ENCODE peak calls at places on chromosome 4, in nine cellular contexts. A, M, S, D, N, F, Z, C and G are unnamed samples.

GRCh38 chr4:132642196-132642817 is 506.8 kb upstream of the PCDH10 start:
- DNase-seq in A (no peak), M (peak), S (peak), D (peak), N (peak), F (no peak), Z (peak), C (peak), G (peak)

GRCh38 chr4:10442976-10443375 is 14.2 kb downstream of the ZNF518B start:
- DNase-seq in A (no peak), M (no peak), S (peak), D (no peak), N (no peak), F (no peak), Z (peak), C (peak), G (peak)

GRCh38 chr4:74682567-74683359 is 111.6 kb downstream of the BTC start:
- DNase-seq in A (no peak), M (no peak), S (peak), D (peak), N (peak), F (no peak), Z (peak), C (peak), G (peak)

GRCh38 chr4:14768449-14768848 is 233.8 kb upstream of the CPEB2 start:
- DNase-seq in A (no peak), M (no peak), S (no peak), D (no peak), N (no peak), F (no peak), Z (no peak), C (no peak), G (no peak)

GRCh38 chr4:15938182-15938581 is 358 bp downstream of the FGFBP1 start:
- DNase-seq in A (no peak), M (no peak), S (no peak), D (peak), N (no peak), F (no peak), Z (peak), C (no peak), G (peak)

GRCh38 chr4:44157611-44158277 is 290.9 kb downstream of the KCTD8 start:
- DNase-seq in A (no peak), M (no peak), S (peak), D (peak), N (no peak), F (no peak), Z (no peak), C (peak), G (peak)

GRCh38 chr4:98544141-98544817 is 114.1 kb downstream of the TSPAN5 start:
- DNase-seq in A (no peak), M (no peak), S (no peak), D (no peak), N (no peak), F (no peak), Z (no peak), C (no peak), G (no peak)

GRCh38 chr4:44985938-44986337 is 259.6 kb upstream of the GNPDA2 start:
- DNase-seq in A (no peak), M (no peak), S (no peak), D (no peak), N (no peak), F (no peak), Z (peak), C (no peak), G (no peak)

GRCh38 chr4:71261001-71261400 is 77.8 kb upstream of the SLC4A4 start:
- DNase-seq in A (peak), M (no peak), S (no peak), D (no peak), N (no peak), F (no peak), Z (no peak), C (no peak), G (no peak)

GRCh38 chr4:168496834-168497233 is at the start of gene PALLD:
- DNase-seq in A (peak), M (no peak), S (peak), D (no peak), N (peak), F (no peak), Z (no peak), C (peak), G (no peak)

GRCh38 chr4:72094054-72094780 is 62.4 kb downstream of the NPFFR2 start:
- DNase-seq in A (no peak), M (no peak), S (no peak), D (no peak), N (no peak), F (no peak), Z (no peak), C (no peak), G (no peak)

GRCh38 chr4:30753316-30753715 is 33.1 kb downstream of the PCDH7 start:
- DNase-seq in A (no peak), M (no peak), S (peak), D (no peak), N (no peak), F (no peak), Z (peak), C (peak), G (peak)

GRCh38 chr4:3827616-3828492 is 61.7 kb downstream of the ADRA2C start:
- DNase-seq in A (peak), M (peak), S (peak), D (no peak), N (peak), F (peak), Z (no peak), C (peak), G (no peak)

GRCh38 chr4:108512615-108513505 is 107.5 kb upstream of the RPL34 start:
- DNase-seq in A (peak), M (peak), S (peak), D (peak), N (peak), F (peak), Z (peak), C (peak), G (peak)

GRCh38 chr4:141238196-141238595 is 17.5 kb downstream of the ZNF330 start:
- DNase-seq in A (no peak), M (no peak), S (peak), D (no peak), N (no peak), F (no peak), Z (no peak), C (no peak), G (no peak)

GRCh38 chr4:73816814-73817213 is 19.7 kb upstream of the CXCL6 start:
- DNase-seq in A (no peak), M (no peak), S (peak), D (no peak), N (peak), F (no peak), Z (peak), C (peak), G (peak)

GRCh38 chr4:186105721-186106335 is 1.3 kb downstream of the FAM149A start:
- DNase-seq in A (no peak), M (peak), S (peak), D (peak), N (peak), F (no peak), Z (no peak), C (no peak), G (peak)
- H3K4me3 ChIP-seq in A (peak), M (no peak), S (no peak), D (peak), N (no peak), F (peak), Z (no peak), C (no peak), G (no peak)

GRCh38 chr4:99828477-99828876 is 11.8 kb downstream of the DAPP1 start:
- DNase-seq in A (no peak), M (no peak), S (no peak), D (no peak), N (no peak), F (no peak), Z (peak), C (no peak), G (peak)

GRCh38 chr4:99825272-99825671 is 8.6 kb downstream of the DAPP1 start:
- DNase-seq in A (no peak), M (no peak), S (no peak), D (no peak), N (no peak), F (no peak), Z (no peak), C (no peak), G (peak)

GRCh38 chr4:99827857-99828256 is 11.2 kb downstream of the DAPP1 start:
- DNase-seq in A (no peak), M (no peak), S (no peak), D (no peak), N (no peak), F (no peak), Z (peak), C (no peak), G (peak)

GRCh38 chr4:99824070-99824599 is 7.5 kb downstream of the DAPP1 start:
- DNase-seq in A (no peak), M (no peak), S (no peak), D (no peak), N (peak), F (no peak), Z (no peak), C (no peak), G (no peak)

DNA sequence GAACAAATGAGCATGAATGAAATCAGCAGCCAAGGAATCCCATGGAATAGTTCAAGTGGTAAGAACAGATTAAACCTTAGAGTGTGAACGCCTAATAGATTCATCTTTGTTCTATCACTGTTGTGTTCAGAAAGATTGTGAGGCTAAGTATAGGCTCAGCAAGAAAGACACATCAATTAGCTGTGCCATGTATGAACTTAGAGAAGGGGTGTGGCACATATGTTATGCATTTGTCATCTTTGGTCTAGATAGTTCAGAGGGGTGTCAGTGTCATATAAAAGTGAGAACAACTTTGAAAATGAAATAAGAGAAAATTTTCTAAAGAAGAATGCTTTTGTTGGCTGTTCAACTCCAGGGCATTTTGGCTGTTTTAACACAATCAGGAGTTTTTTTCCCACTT is 9.4 kb downstream of the DAPP1 start:
- DNase-seq in A (no peak), M (no peak), S (no peak), D (no peak), N (no peak), F (no peak), Z (peak), C (no peak), G (peak)
- TF ChIP-seq CTCF in A (no peak), M (no peak), S (no peak), D (no peak), N (no peak), F (no peak), Z (no peak), C (no peak), G (no peak)

GRCh38 chr4:150583287-150584197 is 1.6 kb downstream of the MAB21L2 start:
- DNase-seq in A (peak), M (peak), S (peak), D (no peak), N (no peak), F (no peak), Z (no peak), C (peak), G (no peak)
- H3K4me3 ChIP-seq in A (peak), M (peak), S (no peak), D (no peak), N (no peak), F (peak), Z (no peak), C (peak), G (no peak)

GRCh38 chr4:89586864-89587263 is 250.1 kb downstream of the SNCA start:
- DNase-seq in A (no peak), M (no peak), S (peak), D (no peak), N (peak), F (no peak), Z (no peak), C (peak), G (peak)
- TF ChIP-seq CTCF in A (peak), M (peak), S (peak), D (peak), N (peak), F (peak), Z (peak), C (no peak), G (peak)

GRCh38 chr4:120826449-120826848 is 96.1 kb downstream of the PRDM5 start:
- DNase-seq in A (no peak), M (no peak), S (no peak), D (no peak), N (no peak), F (no peak), Z (no peak), C (no peak), G (no peak)
- H3K4me3 ChIP-seq in A (no peak), M (no peak), S (no peak), D (no peak), N (no peak), F (no peak), Z (no peak), C (no peak), G (no peak)

GRCh38 chr4:79585330-79585729 is 177.3 kb upstream of the GK2 start:
- DNase-seq in A (no peak), M (no peak), S (no peak), D (no peak), N (no peak), F (no peak), Z (no peak), C (no peak), G (no peak)

GRCh38 chr4:79584902-79585301 is 176.9 kb upstream of the GK2 start:
- DNase-seq in A (no peak), M (no peak), S (no peak), D (no peak), N (no peak), F (no peak), Z (no peak), C (no peak), G (no peak)

GRCh38 chr4:79585834-79586233 is 177.8 kb upstream of the GK2 start:
- DNase-seq in A (no peak), M (no peak), S (no peak), D (no peak), N (no peak), F (no peak), Z (no peak), C (no peak), G (no peak)

GRCh38 chr4:79588679-79589078 is 180.7 kb upstream of the GK2 start:
- DNase-seq in A (no peak), M (no peak), S (peak), D (no peak), N (peak), F (no peak), Z (no peak), C (peak), G (peak)

GRCh38 chr4:79584352-79584751 is 176.3 kb upstream of the GK2 start:
- DNase-seq in A (no peak), M (no peak), S (no peak), D (no peak), N (no peak), F (no peak), Z (no peak), C (no peak), G (no peak)
- TF ChIP-seq CTCF in A (no peak), M (no peak), S (no peak), D (no peak), N (no peak), F (no peak), Z (no peak), C (no peak), G (no peak)

GRCh38 chr4:26238782-26239647 is 81.8 kb upstream of the RBPJ start:
- DNase-seq in A (no peak), M (no peak), S (peak), D (no peak), N (peak), F (no peak), Z (no peak), C (peak), G (no peak)
- H3K4me3 ChIP-seq in A (no peak), M (peak), S (no peak), D (no peak), N (no peak), F (no peak), Z (no peak), C (no peak), G (no peak)

DNA sequence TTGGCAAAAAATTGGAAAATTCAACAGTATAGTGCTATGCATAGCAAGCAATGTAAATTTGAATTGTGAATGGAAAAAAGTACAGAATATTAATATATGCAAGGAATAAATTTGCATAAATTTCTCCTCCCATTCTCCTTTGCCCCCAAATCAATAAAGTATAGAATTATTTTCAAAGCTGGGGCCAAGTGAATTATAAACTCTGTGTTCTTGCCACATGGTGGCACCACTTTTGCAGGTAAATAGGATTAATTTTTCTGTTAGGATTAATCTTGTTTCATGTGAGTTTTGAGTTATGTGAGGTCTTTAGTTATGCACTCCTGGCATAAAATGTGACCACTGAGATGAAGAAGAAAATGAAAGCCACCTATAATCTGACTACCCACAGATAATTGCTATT is 19.9 kb downstream of the COPS4 start:
- DNase-seq in A (no peak), M (peak), S (peak), D (no peak), N (peak), F (no peak), Z (no peak), C (peak), G (peak)
- TF ChIP-seq CTCF in A (peak), M (peak), S (no peak), D (no peak), N (peak), F (no peak), Z (peak), C (peak), G (no peak)

DNA sequence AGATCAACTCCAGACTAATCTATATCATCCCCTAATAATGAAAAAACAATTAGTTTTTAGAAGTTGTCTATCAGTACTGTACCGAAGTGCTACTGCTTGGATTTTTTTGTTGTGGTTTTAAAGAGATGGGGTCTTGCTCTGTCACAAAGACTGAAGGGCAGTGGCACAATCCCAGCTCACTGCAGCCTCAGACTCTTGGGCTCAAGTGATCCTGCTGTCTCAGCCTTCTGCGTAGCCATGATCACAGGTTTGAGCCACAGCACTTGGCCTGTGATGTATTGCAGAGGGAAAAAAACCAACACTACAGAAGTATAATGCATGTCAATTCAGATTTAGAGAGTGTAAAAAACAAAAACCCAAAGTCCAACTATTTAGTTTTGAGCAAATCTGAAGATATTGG is 875.0 kb downstream of the ADGRL3 start:
- DNase-seq in A (no peak), M (no peak), S (no peak), D (no peak), N (no peak), F (no peak), Z (no peak), C (no peak), G (no peak)
- H3K4me3 ChIP-seq in A (no peak), M (no peak), S (no peak), D (no peak), N (no peak), F (no peak), Z (no peak), C (no peak), G (no peak)

GRCh38 chr4:56908206-56909082 is 744 bp downstream of the REST start:
- DNase-seq in A (peak), M (peak), S (peak), D (peak), N (peak), F (peak), Z (peak), C (peak), G (peak)
- TF ChIP-seq CTCF in A (no peak), M (no peak), S (no peak), D (no peak), N (no peak), F (no peak), Z (no peak), C (no peak), G (no peak)